ENCODE peak calls at places on chromosomes 16 and 17, in four cellular contexts. One of them, this sample, is unnamed. For H3K4me1, the result is how much of the 10 kb centered on the place peaks cover.

GRCh38 chr17:69223809-69224208 is 4.8 kb downstream of the ABCA10 start:
- DNase-seq in GM12878: peak
- DNase-seq in K562: no peak
- DNase-seq in IMR-90: peak
- DNase-seq in this sample: peak

GRCh38 chr17:6000426-6000825 is 69.8 kb upstream of the WSCD1 start:
- DNase-seq in IMR-90: no peak
- DNase-seq in K562: no peak
- DNase-seq in GM12878: no peak
- DNase-seq in this sample: no peak

GRCh38 chr17:27690882-27691281 is 59.9 kb downstream of the LGALS9 start:
- DNase-seq in GM12878: no peak
- DNase-seq in IMR-90: no peak
- DNase-seq in K562: no peak
- DNase-seq in this sample: no peak

GRCh38 chr16:52451971-52452421 is 94.9 kb downstream of the TOX3 start:
- DNase-seq in GM12878: no peak
- DNase-seq in IMR-90: no peak
- DNase-seq in K562: no peak
- DNase-seq in this sample: no peak

GRCh38 chr17:18039535-18040286 is 503 bp downstream of the GID4 start:
- DNase-seq in GM12878: no peak
- DNase-seq in IMR-90: no peak
- DNase-seq in K562: peak
- DNase-seq in this sample: peak

GRCh38 chr17:20925954-20926353 is 116.9 kb downstream of the USP22 start:
- DNase-seq in IMR-90: no peak
- DNase-seq in K562: no peak
- DNase-seq in GM12878: no peak
- DNase-seq in this sample: no peak

GRCh38 chr17:75602644-75603043 is 15.0 kb downstream of the MYO15B start:
- DNase-seq in GM12878: no peak
- DNase-seq in IMR-90: no peak
- DNase-seq in K562: no peak
- DNase-seq in this sample: no peak

GRCh38 chr16:29974291-29975133 is 844 bp downstream of the TAOK2 start:
- DNase-seq in K562: peak
- DNase-seq in GM12878: no peak
- DNase-seq in IMR-90: peak
- DNase-seq in this sample: peak

GRCh38 chr16:27618611-27619380 is 68.9 kb downstream of the KATNIP start:
- DNase-seq in IMR-90: no peak
- DNase-seq in K562: no peak
- DNase-seq in GM12878: no peak
- DNase-seq in this sample: no peak

GRCh38 chr17:35898283-35899070 is 18.3 kb upstream of the CCL5 start:
- DNase-seq in K562: no peak
- DNase-seq in GM12878: no peak
- DNase-seq in IMR-90: no peak
- DNase-seq in this sample: peak

GRCh38 chr17:38550661-38551060 is 55.1 kb downstream of the SRCIN1 start:
- DNase-seq in K562: peak
- DNase-seq in GM12878: no peak
- DNase-seq in IMR-90: peak
- DNase-seq in this sample: no peak

GRCh38 chr17:15291674-15292361 is 26.7 kb upstream of the PMP22 start:
- DNase-seq in GM12878: no peak
- DNase-seq in IMR-90: peak
- DNase-seq in K562: no peak
- DNase-seq in this sample: no peak

GRCh38 chr17:62064791-62065563 is at the start of gene MED13:
- DNase-seq in GM12878: no peak
- DNase-seq in K562: peak
- DNase-seq in IMR-90: peak
- DNase-seq in this sample: peak

GRCh38 chr17:6020376-6021010 is 49.7 kb upstream of the WSCD1 start:
- DNase-seq in GM12878: no peak
- DNase-seq in K562: no peak
- DNase-seq in IMR-90: no peak
- DNase-seq in this sample: no peak

GRCh38 chr17:46138470-46138869 is 54.8 kb downstream of the KANSL1 start:
- DNase-seq in IMR-90: no peak
- DNase-seq in K562: no peak
- DNase-seq in GM12878: no peak
- DNase-seq in this sample: no peak

GRCh38 chr17:59853168-59853918 is 39.4 kb downstream of the TUBD1 start:
- DNase-seq in GM12878: no peak
- DNase-seq in K562: peak
- DNase-seq in IMR-90: peak
- DNase-seq in this sample: peak
- TF ChIP-seq FOS in GM12878: no peak
- TF ChIP-seq FOS in K562: no peak
- TF ChIP-seq FOS in IMR-90: peak
- TF ChIP-seq FOS in this sample: peak

DNA sequence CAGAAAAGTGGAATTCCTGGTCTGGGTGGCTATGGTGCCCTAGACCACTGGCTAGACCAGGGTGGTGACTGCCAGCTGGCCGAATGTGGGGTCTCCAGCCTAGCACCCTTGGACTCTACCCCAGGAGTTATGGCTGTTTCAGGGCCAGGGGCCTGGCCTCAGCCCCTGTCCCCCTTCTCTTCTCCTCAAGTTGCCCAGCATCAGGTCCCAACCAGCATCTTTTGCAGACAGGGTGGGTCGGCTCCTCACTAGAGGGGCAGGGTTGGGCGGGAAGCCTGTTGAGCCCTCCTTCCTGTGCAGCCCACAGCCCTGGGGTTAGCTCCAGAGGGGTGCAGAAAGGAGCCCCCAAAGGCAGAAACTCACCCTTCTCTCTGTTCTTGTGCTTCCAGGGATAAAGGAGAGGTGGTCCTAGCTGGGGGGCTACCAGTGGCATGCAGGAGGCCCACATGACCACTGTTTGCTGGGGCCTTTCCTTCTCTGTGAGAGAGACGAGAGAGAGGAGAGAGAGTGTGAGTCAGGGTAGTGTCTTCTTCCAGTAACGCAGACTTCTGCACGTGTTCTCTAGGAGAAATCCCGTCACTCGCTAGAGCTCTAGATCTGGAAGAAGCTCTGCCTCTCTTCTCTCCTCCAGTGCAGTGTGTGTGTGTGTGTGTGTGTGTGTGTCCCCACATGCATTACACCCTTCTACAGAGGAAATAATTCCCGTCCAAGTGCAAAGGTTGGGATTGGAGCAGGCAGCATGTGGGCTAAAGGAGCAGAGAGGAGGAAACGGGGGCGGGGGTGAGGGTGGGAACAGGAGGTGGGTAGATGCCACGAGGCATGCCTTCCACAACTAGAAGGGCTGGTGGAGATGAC is 209.4 kb downstream of the SEC14L1 start:
- DNase-seq in K562: no peak
- DNase-seq in IMR-90: peak
- DNase-seq in GM12878: no peak
- DNase-seq in this sample: peak
- H3K4me1 ChIP-seq in K562: under half
- H3K4me1 ChIP-seq in IMR-90: under half
- H3K4me1 ChIP-seq in GM12878: under half
- H3K4me1 ChIP-seq in this sample: under half

GRCh38 chr16:71847096-71847495 is 1.3 kb downstream of the ATXN1L start:
- DNase-seq in IMR-90: no peak
- DNase-seq in K562: no peak
- DNase-seq in GM12878: no peak
- DNase-seq in this sample: no peak
- H3K4me2 ChIP-seq in IMR-90: peak
- H3K4me2 ChIP-seq in K562: peak
- H3K4me2 ChIP-seq in GM12878: peak
- H3K4me2 ChIP-seq in this sample: peak

DNA sequence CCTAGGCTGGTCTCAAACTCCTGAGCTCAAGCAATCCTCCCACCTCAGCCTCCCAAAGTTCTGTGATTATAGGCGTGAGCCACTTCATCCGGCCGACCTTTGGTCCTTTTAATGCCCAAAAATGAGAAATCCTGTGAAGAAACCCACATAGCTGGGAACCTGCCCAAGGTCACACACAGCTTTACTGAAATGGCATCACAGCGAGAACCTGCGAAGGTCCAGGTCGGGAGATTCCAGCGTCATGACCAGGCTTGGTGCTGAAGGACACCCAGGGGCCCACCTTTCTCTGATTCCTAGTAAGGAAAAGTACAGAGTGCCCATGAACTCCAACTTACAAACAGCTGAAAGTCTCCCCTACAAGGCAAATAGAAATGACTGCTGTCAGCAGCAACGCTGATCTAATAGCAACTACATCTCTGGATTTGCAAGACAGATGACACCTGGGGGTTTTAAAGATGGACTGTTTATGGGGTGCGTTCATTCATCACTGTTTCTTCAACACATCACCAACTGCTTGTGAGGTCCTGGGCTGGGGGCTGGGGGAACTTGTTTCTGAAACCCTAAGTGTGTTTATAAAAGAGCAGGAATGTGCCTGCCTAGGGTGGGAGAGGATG is 24.5 kb upstream of the DNAH17 start:
- DNase-seq in IMR-90: no peak
- DNase-seq in GM12878: no peak
- DNase-seq in K562: no peak
- DNase-seq in this sample: no peak
- TF ChIP-seq FOS in IMR-90: no peak
- TF ChIP-seq FOS in GM12878: no peak
- TF ChIP-seq FOS in K562: no peak
- TF ChIP-seq FOS in this sample: no peak